ENCODE peak calls at places on chromosomes 16 and 17, in four cellular contexts. T, M, Z and B are unnamed samples. For H3K4me1, the result is how much of the 10 kb centered on the place peaks cover.

GRCh38 chr16:71681360-71681759 is 43.1 kb downstream of the PHLPP2 start:
- DNase-seq in Z (no peak), T (no peak), M (peak), B (no peak)

GRCh38 chr16:85553436-85554113 is 59.5 kb upstream of the GSE1 start:
- DNase-seq in T (peak), M (peak), Z (peak), B (peak)

GRCh38 chr17:68310141-68310540 is 18.8 kb downstream of the ARSG start:
- DNase-seq in T (no peak), M (no peak), Z (no peak), B (no peak)

GRCh38 chr17:56593073-56593740 is at the start of gene NOG:
- DNase-seq in Z (peak), T (no peak), M (peak), B (peak)

GRCh38 chr17:82839617-82840292 is at the start of gene ZNF750:
- DNase-seq in T (no peak), M (no peak), Z (no peak), B (no peak)

GRCh38 chr16:3099732-3100499 is 822 bp upstream of the ZSCAN10 start:
- DNase-seq in Z (peak), T (peak), M (peak), B (peak)

GRCh38 chr16:8476824-8477223 is 113.5 kb downstream of the TMEM114 start:
- DNase-seq in M (no peak), T (no peak), Z (no peak), B (no peak)

GRCh38 chr17:57803026-57803425 is 46.8 kb downstream of the MRPS23 start:
- DNase-seq in Z (no peak), T (no peak), M (no peak), B (no peak)

GRCh38 chr16:72480926-72481325 is 309.0 kb upstream of the PMFBP1 start:
- DNase-seq in M (no peak), T (no peak), Z (no peak), B (no peak)

DNA sequence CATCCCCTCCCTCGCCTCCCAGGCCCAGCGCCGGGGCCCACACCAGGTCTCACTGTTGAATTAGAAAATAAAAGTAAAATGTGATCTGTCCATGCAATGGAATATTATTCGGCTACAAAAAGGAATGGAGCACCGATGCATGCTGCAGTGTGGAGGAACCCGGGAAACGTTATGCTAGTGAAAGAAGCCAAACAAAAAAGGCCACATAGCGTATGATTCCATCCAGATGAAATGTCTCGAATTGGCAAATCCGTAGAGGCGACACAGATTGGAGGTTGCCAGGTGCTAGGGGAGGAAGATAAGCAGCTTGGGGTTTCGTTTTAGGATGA is 972 bp upstream of the ADCY9 start:
- DNase-seq in T (no peak), Z (no peak), M (no peak), B (no peak)
- H3K27ac ChIP-seq in T (peak), Z (peak), M (peak), B (no peak)

DNA sequence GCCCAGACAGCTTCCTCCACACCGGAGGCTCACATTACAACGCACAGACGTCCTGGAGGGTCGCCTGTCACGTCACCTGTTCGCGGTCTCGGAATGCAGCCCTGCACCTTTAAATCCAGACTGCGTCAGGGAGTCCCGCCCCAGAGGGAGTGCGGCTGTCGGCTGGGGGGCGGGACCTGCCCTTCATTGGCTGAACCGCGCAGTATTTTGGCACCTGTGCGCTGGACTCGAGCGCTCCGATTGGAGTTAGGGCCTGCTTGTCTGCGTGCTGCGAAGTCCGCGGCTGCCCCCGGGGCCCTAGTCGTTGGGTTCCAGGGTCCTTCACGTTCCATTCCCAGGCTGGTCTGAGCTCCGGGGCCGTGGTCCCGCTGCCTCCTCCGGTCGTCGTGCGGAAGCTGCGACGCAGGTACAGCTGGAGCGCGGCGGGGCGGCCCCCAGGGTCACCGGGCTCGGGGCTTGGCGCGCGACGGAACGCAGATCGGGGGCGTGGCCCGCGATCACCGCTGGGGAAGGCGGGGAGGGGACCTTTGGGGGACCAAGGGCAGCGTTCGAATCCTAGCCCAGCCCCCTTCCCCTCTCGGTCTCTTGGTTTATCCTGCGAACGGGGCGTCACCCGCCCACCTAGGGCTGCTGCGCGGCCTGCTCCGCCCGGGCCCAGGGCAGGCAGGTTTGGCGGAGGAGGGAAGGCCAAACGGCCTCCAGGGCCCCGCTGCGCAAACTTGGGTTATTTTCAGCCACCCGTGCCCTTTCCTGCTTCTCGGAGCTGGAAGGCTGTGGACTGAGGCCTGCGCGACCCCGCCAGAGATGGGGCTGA is at the start of gene MIEF2:
- DNase-seq in M (peak), T (peak), Z (peak), B (peak)
- TF ChIP-seq POLR2A in M (peak), T (peak), Z (peak), B (peak)

GRCh38 chr16:31260136-31260931 is 559 bp downstream of the ITGAM start:
- DNase-seq in T (no peak), M (no peak), Z (no peak), B (no peak)
- H3K4me1 ChIP-seq in T (under half), M (under half), Z (under half), B (under half)

DNA sequence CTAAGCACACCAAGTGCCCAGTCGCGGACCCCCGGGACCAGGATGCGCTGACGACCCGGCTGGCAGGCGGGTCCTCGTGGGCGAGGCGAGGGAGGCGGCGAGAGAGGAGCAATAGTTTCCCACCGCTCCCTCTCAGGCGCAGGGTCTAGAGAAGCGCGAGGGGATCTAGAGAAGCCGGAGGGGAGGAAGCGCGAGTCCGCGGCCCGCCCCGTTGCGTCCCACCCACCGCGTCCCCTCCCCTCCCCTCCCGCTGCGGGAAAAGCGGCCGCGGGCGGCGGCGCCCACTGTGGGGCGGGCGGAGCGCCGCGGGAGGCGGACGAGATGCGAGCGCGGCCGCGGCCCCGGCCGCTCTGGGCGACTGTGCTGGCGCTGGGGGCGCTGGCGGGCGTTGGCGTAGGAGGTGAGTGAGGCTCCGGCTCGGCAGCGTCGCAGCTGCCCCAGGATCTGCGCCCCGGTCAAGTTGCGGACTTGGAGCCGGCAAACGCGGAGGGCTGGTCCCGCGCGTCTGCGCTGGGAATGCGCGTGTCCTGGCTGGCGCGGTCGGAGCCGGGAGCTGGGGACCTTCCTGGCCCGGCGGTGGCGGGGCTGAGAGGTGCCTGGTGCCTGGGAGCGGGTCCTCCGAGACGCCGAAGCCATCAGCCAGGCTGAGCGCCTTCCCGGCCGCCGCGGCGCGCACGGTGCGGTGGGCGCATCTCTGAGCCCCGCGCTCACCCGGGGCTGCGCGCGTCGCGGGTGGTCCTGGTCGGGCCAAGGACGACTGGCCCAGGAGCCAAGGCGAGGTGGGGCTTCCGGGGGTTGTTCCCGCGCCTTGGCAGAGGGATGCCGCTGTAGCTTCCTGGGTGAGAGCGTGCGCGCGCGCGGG is at the start of gene ITGB3:
- DNase-seq in Z (peak), T (peak), M (peak), B (peak)
- H3K27ac ChIP-seq in Z (no peak), T (peak), M (peak), B (peak)